ENCODE peak calls at places on chromosomes 11 and 22, in five cellular contexts. S is posterior vena cava, D is amygdala, I is H7, T is GM19239. Y is an unnamed sample.

GRCh38 chr22:24289138-24289537 is 18.5 kb downstream of the SPECC1L start:
- DNase-seq in S (no peak), D (no peak), I (no peak), T (no peak), Y (no peak)

GRCh38 chr11:64539711-64540420 is 51.2 kb upstream of the SLC22A12 start:
- DNase-seq in S (peak; percentile 35), D (no peak), I (peak; percentile 55), T (no peak), Y (no peak)

GRCh38 chr11:65132988-65133700 is 1.2 kb downstream of the SYVN1 start:
- DNase-seq in S (peak; percentile 78), D (no peak), I (peak; percentile 91), T (no peak), Y (peak; percentile 11)

GRCh38 chr11:131998020-131998419 is 627.6 kb downstream of the NTM start:
- DNase-seq in S (no peak), D (no peak), I (no peak), T (no peak), Y (no peak)

GRCh38 chr22:35883028-35883620 is 145.5 kb downstream of the RBFOX2 start:
- DNase-seq in S (no peak), D (no peak), I (no peak), T (no peak), Y (no peak)

GRCh38 chr11:96260067-96260511 is 82.9 kb downstream of the MAML2 start:
- DNase-seq in S (no peak), D (no peak), I (no peak), T (no peak), Y (no peak)

GRCh38 chr22:38781033-38781432 is 12.9 kb downstream of the DNAL4 start:
- DNase-seq in S (no peak), D (no peak), I (peak; percentile 48), T (no peak), Y (no peak)

GRCh38 chr22:50048836-50049235 is 9.3 kb downstream of the TTLL8 start:
- DNase-seq in S (peak; percentile 50), D (no peak), I (peak; percentile 52), T (no peak), Y (no peak)

GRCh38 chr11:80980221-80980620 is 1539.4 kb upstream of the TENM4 start:
- DNase-seq in S (no peak), D (no peak), I (no peak), T (no peak), Y (no peak)

GRCh38 chr11:106288988-106289387 is 211.5 kb downstream of the AASDHPPT start:
- DNase-seq in S (no peak), D (no peak), I (no peak), T (no peak), Y (no peak)

GRCh38 chr11:125892071-125892470 is 4.6 kb downstream of the HYLS1 start:
- DNase-seq in S (no peak), D (no peak), I (no peak), T (no peak), Y (no peak)

GRCh38 chr11:2564588-2565440 is 120.0 kb downstream of the KCNQ1 start:
- DNase-seq in S (peak; percentile 43), D (no peak), I (no peak), T (no peak), Y (no peak)

GRCh38 chr11:121112498-121113455 is 11.7 kb downstream of the TECTA start:
- DNase-seq in S (peak; percentile 88), D (peak; percentile 29), I (peak; percentile 86), T (peak; percentile 24), Y (peak; percentile 68)

GRCh38 chr22:33923660-33924246 is 3.5 kb upstream of the LARGE1 start:
- DNase-seq in S (no peak), D (peak; percentile 22), I (peak; percentile 72), T (peak; percentile 29), Y (peak; percentile 52)

GRCh38 chr11:61480936-61481335 is 27.6 kb upstream of the LRRC10B start:
- DNase-seq in S (no peak), D (no peak), I (peak; percentile 96), T (no peak), Y (peak; percentile 51)

GRCh38 chr11:26286472-26287066 is 45.4 kb upstream of the ANO3 start:
- DNase-seq in S (no peak), D (no peak), I (peak; percentile 40), T (no peak), Y (no peak)

GRCh38 chr11:697811-698311 is 2.2 kb downstream of the TMEM80 start:
- DNase-seq in S (no peak), D (no peak), I (peak; percentile 31), T (no peak), Y (no peak)

GRCh38 chr11:79691445-79691844 is 250.6 kb upstream of the TENM4 start:
- DNase-seq in S (no peak), D (no peak), I (no peak), T (no peak), Y (no peak)

GRCh38 chr11:126072821-126073594 is 10.3 kb upstream of the CDON start:
- DNase-seq in S (no peak), D (no peak), I (no peak), T (no peak), Y (no peak)

GRCh38 chr11:113389288-113389687 is 1.7 kb downstream of the ANKK1 start:
- DNase-seq in S (no peak), D (no peak), I (no peak), T (no peak), Y (no peak)

GRCh38 chr11:44743326-44743725 is 16.6 kb downstream of the TSPAN18 start:
- DNase-seq in S (peak; percentile 52), D (no peak), I (no peak), T (no peak), Y (no peak)

GRCh38 chr11:34351687-34352469 is 5.9 kb downstream of the ABTB2 start:
- DNase-seq in S (no peak), D (no peak), I (no peak), T (no peak), Y (no peak)

GRCh38 chr11:57567512-57568329 is at the start of gene UBE2L6:
- DNase-seq in S (peak; percentile 96), D (peak; percentile 65), I (peak; percentile 92), T (peak; percentile 72), Y (peak; percentile 71)

GRCh38 chr11:75330279-75330678 is 21.2 kb downstream of the ARRB1 start:
- DNase-seq in S (no peak), D (no peak), I (no peak), T (no peak), Y (no peak)